ENCODE peak calls at places on chromosomes 16 and 17, in ten cellular contexts. Y is stimulated activated CD4-positive, alpha-beta T cell treated with anti-CD3 and anti-CD28 coated beads, Interleukin-12 subunit alpha, Interleukin-12 subunit beta, amount 100 ng/mL, for 24 hours; Q is kidney tubule cell; M is mesothelial cell of epicardium; G is right lobe of liver; H is stimulated activated CD8-positive, alpha-beta memory T cell treated with anti-CD3 and anti-CD28 coated beads, Interleukin-15, amount 100 ng/mL, for 1 hour; E is memory B cell; O is HAP-1; B is Peyer's patch; T is effector CD4-positive, alpha-beta T cell. I is an unnamed sample.

GRCh38 chr17:75260679-75261335 is 599 bp downstream of the GGA3 start:
- DNase-seq in Q (peak), T (no peak), Y (no peak), H (no peak), O (no peak), G (no peak), M (no peak), B (no peak), E (no peak), I (peak)

GRCh38 chr17:27562777-27563455 is 68.1 kb upstream of the LGALS9 start:
- DNase-seq in B (no peak), O (no peak), H (no peak), T (no peak), Y (no peak), G (no peak), M (no peak), Q (peak), E (no peak), I (no peak)

GRCh38 chr16:6964679-6965078 is 368.0 kb upstream of the RBFOX1 start:
- DNase-seq in O (no peak), B (no peak), T (no peak), G (no peak), Y (no peak), M (no peak), H (no peak), E (no peak), Q (no peak), I (no peak)

GRCh38 chr16:17461951-17462729 is 8.6 kb downstream of the XYLT1 start:
- DNase-seq in E (no peak), H (no peak), Y (no peak), M (no peak), Q (no peak), O (no peak), T (no peak), B (peak), G (no peak), I (no peak)

GRCh38 chr16:20846030-20846429 is 39.7 kb downstream of the REXO5 start:
- DNase-seq in G (no peak), O (no peak), Y (no peak), E (no peak), Q (no peak), H (no peak), M (no peak), T (no peak), B (no peak), I (no peak)

GRCh38 chr17:4810696-4811289 is 3.8 kb downstream of the PLD2 start:
- DNase-seq in G (no peak), B (no peak), E (no peak), Y (no peak), H (no peak), T (no peak), O (no peak), M (no peak), Q (no peak), I (no peak)

GRCh38 chr17:36657763-36658490 is 56.5 kb downstream of the MRM1 start:
- DNase-seq in Y (no peak), Q (peak), T (no peak), B (no peak), E (no peak), H (no peak), M (no peak), O (peak), G (no peak), I (peak)

GRCh38 chr16:28491080-28491969 is 549 bp downstream of the CLN3 start:
- DNase-seq in M (no peak), Y (no peak), O (peak), G (no peak), B (peak), Q (peak), E (no peak), T (no peak), H (no peak), I (peak)

GRCh38 chr17:416293-417206 is 63.9 kb upstream of the RPH3AL start:
- DNase-seq in Q (peak), M (no peak), O (no peak), E (peak), B (peak), T (peak), G (no peak), H (no peak), Y (no peak), I (no peak)

GRCh38 chr17:72588961-72589360 is 468.1 kb downstream of the SOX9 start:
- DNase-seq in B (no peak), M (no peak), Q (peak), E (no peak), Y (no peak), T (no peak), G (no peak), H (no peak), O (no peak), I (peak)

GRCh38 chr16:49548571-49548970 is 175.0 kb downstream of the C16orf78 start:
- DNase-seq in H (no peak), O (no peak), M (no peak), Y (no peak), Q (no peak), G (no peak), B (no peak), T (no peak), E (no peak), I (no peak)

GRCh38 chr17:37742114-37742761 is 2.6 kb downstream of the HNF1B start:
- DNase-seq in O (no peak), G (no peak), M (no peak), H (no peak), B (no peak), Q (peak), T (no peak), Y (no peak), E (peak), I (peak)

GRCh38 chr16:55279598-55279997 is 44.4 kb upstream of the IRX6 start:
- DNase-seq in E (no peak), Y (no peak), O (no peak), H (no peak), T (no peak), B (no peak), Q (no peak), M (no peak), G (no peak), I (no peak)

GRCh38 chr17:63331301-63331700 is 114.8 kb downstream of the CYB561 start:
- DNase-seq in E (no peak), Y (no peak), H (no peak), T (no peak), Q (no peak), G (no peak), B (no peak), M (no peak), O (no peak), I (no peak)

GRCh38 chr17:77696151-77696719 is 262.3 kb upstream of the TNRC6C start:
- DNase-seq in E (no peak), Y (no peak), G (peak), H (no peak), Q (no peak), M (no peak), T (no peak), O (peak), B (no peak), I (no peak)